ENCODE peak calls at places on chromosome 5, in ten cellular contexts. F, S, H, G, T, I, J, L, C and N are unnamed samples.

GRCh38 chr5:142816577-142816976 is 46.4 kb downstream of the ARHGAP26 start:
- DNase-seq in F (peak; percentile 78), S (no peak), H (peak; percentile 68), G (no peak), T (no peak), I (peak; percentile 78), J (peak; percentile 56), L (no peak), C (peak; percentile 65), N (peak; percentile 44)

GRCh38 chr5:75243100-75243499 is 6.4 kb upstream of the ANKRD31 start:
- DNase-seq in F (no peak), S (no peak), H (no peak), G (no peak), T (no peak), I (no peak), J (no peak), L (no peak), C (no peak), N (peak; percentile 87)

GRCh38 chr5:12214631-12215030 is 310.4 kb upstream of the CTNND2 start:
- DNase-seq in F (no peak), S (no peak), H (no peak), G (no peak), T (no peak), I (no peak), J (no peak), L (no peak), C (no peak), N (peak; percentile 39)

GRCh38 chr5:21663082-21663481 is 1190.1 kb downstream of the CDH12 start:
- DNase-seq in F (no peak), S (no peak), H (no peak), G (no peak), T (no peak), I (no peak), J (no peak), L (no peak), C (no peak), N (no peak)

GRCh38 chr5:78758169-78758839 is 109.7 kb upstream of the LHFPL2 start:
- DNase-seq in F (peak; percentile 35), S (no peak), H (no peak), G (no peak), T (peak; percentile 68), I (no peak), J (no peak), L (no peak), C (no peak), N (no peak)

GRCh38 chr5:66198837-66199236 is 54.7 kb downstream of the SREK1 start:
- DNase-seq in F (no peak), S (no peak), H (no peak), G (no peak), T (no peak), I (no peak), J (no peak), L (no peak), C (no peak), N (no peak)

GRCh38 chr5:150490754-150491153 is 17.2 kb upstream of the NDST1 start:
- DNase-seq in F (peak; percentile 14), S (no peak), H (no peak), G (no peak), T (no peak), I (no peak), J (no peak), L (no peak), C (no peak), N (no peak)

GRCh38 chr5:68802430-68802829 is 291.4 kb upstream of the SLC30A5 start:
- DNase-seq in F (no peak), S (no peak), H (no peak), G (no peak), T (no peak), I (no peak), J (no peak), L (no peak), C (no peak), N (no peak)

GRCh38 chr5:152142845-152143469 is 218.3 kb upstream of the GLRA1 start:
- DNase-seq in F (no peak), S (peak; percentile 31), H (peak; percentile 45), G (peak; percentile 79), T (peak; percentile 24), I (peak; percentile 46), J (peak; percentile 29), L (peak; percentile 77), C (peak; percentile 72), N (peak; percentile 46)

DNA sequence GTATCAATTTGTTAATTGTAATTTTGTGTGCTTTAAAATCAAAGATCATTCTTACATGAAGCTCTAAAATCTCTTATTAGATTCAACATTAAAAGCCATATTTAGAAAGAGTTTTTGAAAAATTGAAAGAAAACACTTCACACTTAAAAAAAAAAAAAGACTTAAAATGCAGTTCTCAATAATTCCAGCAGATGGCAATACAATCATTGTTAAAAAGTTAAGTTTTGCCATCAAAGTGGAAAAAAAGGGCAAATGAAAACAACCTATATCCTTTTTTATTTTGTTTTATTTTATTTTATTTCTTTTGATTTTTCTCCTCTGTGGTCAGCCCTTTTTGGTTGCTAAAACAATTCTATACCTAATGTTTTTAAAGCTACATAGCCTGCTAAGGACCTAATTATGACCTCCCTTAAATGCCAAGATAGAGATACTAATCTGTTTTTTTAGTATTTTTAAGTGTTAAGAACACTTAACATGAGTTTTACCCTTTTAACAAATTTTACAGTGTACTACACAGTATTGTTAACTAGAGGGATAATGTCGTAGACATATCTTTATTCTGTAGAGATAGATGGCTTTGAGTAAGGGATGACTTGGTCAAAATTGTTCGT is 154.2 kb upstream of the DAB2 start:
- DNase-seq in F (no peak), S (no peak), H (no peak), G (peak; percentile 32), T (no peak), I (no peak), J (no peak), L (no peak), C (no peak), N (peak; percentile 34)
- TF ChIP-seq CTCF in F (peak; percentile 57), S (peak; percentile 68), H (peak; percentile 78), G (peak; percentile 77), T (peak; percentile 50), I (peak; percentile 45), J (peak; percentile 75), L (peak; percentile 79), C (peak; percentile 40), N (peak; percentile 34)

GRCh38 chr5:175822225-175822624 is 49.2 kb upstream of the CPLX2 start:
- DNase-seq in F (no peak), S (no peak), H (no peak), G (no peak), T (no peak), I (no peak), J (no peak), L (no peak), C (no peak), N (no peak)
- H3K27me3 ChIP-seq in F (no peaks in the 10 kb centered on the region), S (no peaks in the 10 kb centered on the region), H (peaks cover 71% of the 10 kb centered on the region), G (no peaks in the 10 kb centered on the region), T (peaks cover 6% of the 10 kb centered on the region), I (no peaks in the 10 kb centered on the region), J (peaks cover 7% of the 10 kb centered on the region), L (no peaks in the 10 kb centered on the region), C (no peaks in the 10 kb centered on the region), N (no peaks in the 10 kb centered on the region)

GRCh38 chr5:179818746-179819295 is 1.9 kb upstream of the SQSTM1 start:
- DNase-seq in F (peak; percentile 99), S (peak; percentile 96), H (peak; percentile 95), G (peak; percentile 98), T (peak; percentile 81), I (peak; percentile 98), J (peak; percentile 96), L (peak; percentile 91), C (peak; percentile 98), N (peak; percentile 84)

GRCh38 chr5:179815491-179816249 is 5.0 kb upstream of the SQSTM1 start:
- DNase-seq in F (peak; percentile 60), S (no peak), H (no peak), G (no peak), T (no peak), I (no peak), J (no peak), L (no peak), C (no peak), N (no peak)

GRCh38 chr5:179816401-179817070 is 4.2 kb upstream of the SQSTM1 start:
- DNase-seq in F (no peak), S (peak; percentile 43), H (no peak), G (peak; percentile 65), T (no peak), I (peak; percentile 40), J (no peak), L (no peak), C (no peak), N (no peak)

GRCh38 chr5:179819296-179820126 is 1.2 kb upstream of the SQSTM1 start:
- DNase-seq in F (peak; percentile 92), S (peak; percentile 67), H (peak; percentile 61), G (peak; percentile 88), T (no peak), I (peak; percentile 86), J (peak; percentile 59), L (peak; percentile 90), C (peak; percentile 86), N (peak; percentile 45)

DNA sequence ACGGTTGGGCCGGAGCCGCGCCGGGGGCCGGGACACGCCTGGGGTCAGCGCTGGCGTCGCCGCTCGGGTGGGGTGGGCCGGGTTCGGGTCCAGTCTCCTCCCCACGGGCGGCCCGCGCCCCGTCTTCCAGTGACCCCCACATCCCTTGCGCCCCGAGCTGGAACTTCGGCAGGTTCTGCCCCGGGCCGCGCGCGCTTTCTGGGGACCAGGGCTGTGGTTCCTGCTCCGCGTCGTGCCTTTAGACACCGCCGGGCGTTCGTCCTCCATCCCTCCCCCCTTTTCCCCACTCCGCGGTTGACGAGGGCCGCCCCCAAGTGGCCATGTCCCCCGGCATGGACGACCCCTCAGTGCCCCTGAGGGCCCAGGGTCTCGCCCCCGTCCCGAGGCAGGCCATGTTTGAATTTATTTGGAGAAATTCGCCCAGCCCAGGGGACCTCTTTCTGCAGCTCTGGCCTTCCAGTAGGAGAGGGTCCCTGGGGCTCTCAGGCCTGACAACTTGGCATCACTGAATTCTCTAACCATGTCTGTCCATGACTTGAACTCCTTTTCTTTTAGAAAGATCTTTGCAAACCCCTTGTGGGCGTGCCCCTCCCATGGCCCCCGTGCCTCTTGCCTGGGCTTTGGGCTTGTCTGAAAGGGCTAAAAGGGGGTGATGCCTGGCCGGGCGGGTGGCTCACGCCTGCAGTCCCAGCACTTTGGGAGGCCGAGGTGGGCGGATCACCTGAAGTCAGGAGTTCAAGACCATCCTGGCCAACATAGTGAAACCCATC is 3.4 kb upstream of the SQSTM1 start:
- DNase-seq in F (peak; percentile 82), S (peak; percentile 48), H (no peak), G (no peak), T (no peak), I (peak; percentile 55), J (no peak), L (no peak), C (no peak), N (no peak)
- TF ChIP-seq CTCF in F (no peak), S (no peak), H (no peak), G (peak; percentile 10), T (no peak), I (no peak), J (no peak), L (no peak), C (no peak), N (no peak)

GRCh38 chr5:140056880-140057279 is 13.8 kb upstream of the NRG2 start:
- DNase-seq in F (no peak), S (no peak), H (no peak), G (no peak), T (no peak), I (no peak), J (no peak), L (no peak), C (no peak), N (no peak)
- H3K27me3 ChIP-seq in F (peaks cover 68% of the 10 kb centered on the region), S (no peaks in the 10 kb centered on the region), H (peaks cover 17% of the 10 kb centered on the region), G (peaks cover 71% of the 10 kb centered on the region), T (peaks cover 30% of the 10 kb centered on the region), I (peaks cover 4% of the 10 kb centered on the region), J (no peaks in the 10 kb centered on the region), L (no peaks in the 10 kb centered on the region), C (no peaks in the 10 kb centered on the region), N (peaks cover 5% of the 10 kb centered on the region)

GRCh38 chr5:71455427-71456361 is at the start of gene BDP1:
- DNase-seq in F (peak; percentile 95), S (peak; percentile 98), H (peak; percentile 98), G (peak; percentile 96), T (peak; percentile 73), I (peak; percentile 95), J (peak; percentile 98), L (peak; percentile 96), C (peak; percentile 99), N (peak; percentile 88)
- TF ChIP-seq CTCF in F (peak; percentile 35), S (no peak), H (peak; percentile 40), G (peak; percentile 20), T (no peak), I (peak; percentile 30), J (peak; percentile 33), L (peak; percentile 28), C (peak; percentile 30), N (peak; percentile 40)